ENCODE peak calls at places on chromosome 16, in four cellular contexts. One of them, this sample, is unnamed.

GRCh38 chr16:75306102-75306762 is 54.8 kb upstream of the BCAR1 start:
- DNase-seq in Caco-2: peak; percentile 73
- DNase-seq in thoracic aorta: no peak
- DNase-seq in heart right ventricle: no peak
- DNase-seq in this sample: no peak

GRCh38 chr16:17396762-17397498 is 73.8 kb downstream of the XYLT1 start:
- DNase-seq in Caco-2: no peak
- DNase-seq in thoracic aorta: no peak
- DNase-seq in heart right ventricle: no peak
- DNase-seq in this sample: no peak

GRCh38 chr16:15682105-15682570 is 32.1 kb downstream of the NDE1 start:
- DNase-seq in Caco-2: peak; percentile 45
- DNase-seq in thoracic aorta: no peak
- DNase-seq in heart right ventricle: no peak
- DNase-seq in this sample: peak; percentile 50

GRCh38 chr16:67940436-67941089 is 3.4 kb downstream of the LCAT start:
- DNase-seq in Caco-2: no peak
- DNase-seq in thoracic aorta: no peak
- DNase-seq in heart right ventricle: no peak
- DNase-seq in this sample: no peak

GRCh38 chr16:69131749-69132423 is 502 bp downstream of the CHTF8 start:
- DNase-seq in Caco-2: peak; percentile 95
- DNase-seq in thoracic aorta: peak; percentile 27
- DNase-seq in heart right ventricle: peak; percentile 78
- DNase-seq in this sample: no peak

GRCh38 chr16:84735846-84736586 is 36.2 kb downstream of the USP10 start:
- DNase-seq in Caco-2: no peak
- DNase-seq in thoracic aorta: no peak
- DNase-seq in heart right ventricle: no peak
- DNase-seq in this sample: no peak

GRCh38 chr16:15966420-15967222 is 17.2 kb downstream of the ABCC1 start:
- DNase-seq in Caco-2: no peak
- DNase-seq in thoracic aorta: no peak
- DNase-seq in heart right ventricle: no peak
- DNase-seq in this sample: no peak

GRCh38 chr16:75624921-75625334 is 1.8 kb upstream of the ADAT1 start:
- DNase-seq in Caco-2: no peak
- DNase-seq in thoracic aorta: no peak
- DNase-seq in heart right ventricle: no peak
- DNase-seq in this sample: no peak

GRCh38 chr16:23482778-23483177 is 27.5 kb downstream of the GGA2 start:
- DNase-seq in Caco-2: no peak
- DNase-seq in thoracic aorta: no peak
- DNase-seq in heart right ventricle: no peak
- DNase-seq in this sample: no peak

GRCh38 chr16:54657709-54658102 is 273.0 kb upstream of the IRX5 start:
- DNase-seq in Caco-2: no peak
- DNase-seq in thoracic aorta: no peak
- DNase-seq in heart right ventricle: no peak
- DNase-seq in this sample: no peak

DNA sequence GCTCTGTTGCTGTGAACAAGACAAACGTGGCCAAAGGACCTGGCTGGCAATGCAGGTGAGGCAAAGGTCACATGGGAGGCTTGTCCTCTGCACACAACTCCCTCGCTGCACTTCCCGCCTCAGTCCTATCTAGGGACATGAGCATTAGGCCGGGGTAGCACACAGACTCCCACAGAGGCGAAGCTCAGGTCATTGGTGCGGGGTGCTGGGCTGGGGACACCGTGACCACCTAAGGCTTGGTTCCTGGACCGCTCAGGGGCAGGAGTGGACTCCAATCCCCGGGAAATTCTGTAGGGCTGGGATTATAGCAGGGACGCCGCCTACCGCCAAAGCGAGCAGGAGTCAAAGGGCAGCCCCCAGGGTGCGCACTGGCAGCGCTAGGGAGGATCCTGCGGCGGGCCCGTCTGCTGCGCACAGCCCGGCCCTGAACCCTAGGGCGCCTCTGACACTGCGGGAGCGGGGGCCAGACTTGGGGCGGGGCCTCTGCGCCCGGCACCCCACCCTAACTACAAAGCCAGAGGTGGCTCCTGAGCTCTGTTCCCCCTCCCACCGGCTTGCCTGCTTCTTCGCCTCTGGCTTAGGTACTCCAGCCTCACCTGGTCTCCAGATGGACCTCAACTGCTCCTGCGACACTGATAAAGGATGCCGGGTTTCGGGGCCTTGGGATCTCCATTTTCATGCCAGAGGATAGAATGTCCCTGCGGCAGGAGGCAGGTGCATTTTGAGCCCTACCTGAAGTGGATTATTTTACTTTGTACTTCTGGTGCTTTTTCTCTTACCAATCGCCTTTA is 3.9 kb upstream of the MT1B start:
- DNase-seq in Caco-2: no peak
- DNase-seq in thoracic aorta: no peak
- DNase-seq in heart right ventricle: no peak
- DNase-seq in this sample: no peak
- TF ChIP-seq CTCF in Caco-2: no peak
- TF ChIP-seq CTCF in thoracic aorta: no peak
- TF ChIP-seq CTCF in heart right ventricle: no peak
- TF ChIP-seq CTCF in this sample: no peak

DNA sequence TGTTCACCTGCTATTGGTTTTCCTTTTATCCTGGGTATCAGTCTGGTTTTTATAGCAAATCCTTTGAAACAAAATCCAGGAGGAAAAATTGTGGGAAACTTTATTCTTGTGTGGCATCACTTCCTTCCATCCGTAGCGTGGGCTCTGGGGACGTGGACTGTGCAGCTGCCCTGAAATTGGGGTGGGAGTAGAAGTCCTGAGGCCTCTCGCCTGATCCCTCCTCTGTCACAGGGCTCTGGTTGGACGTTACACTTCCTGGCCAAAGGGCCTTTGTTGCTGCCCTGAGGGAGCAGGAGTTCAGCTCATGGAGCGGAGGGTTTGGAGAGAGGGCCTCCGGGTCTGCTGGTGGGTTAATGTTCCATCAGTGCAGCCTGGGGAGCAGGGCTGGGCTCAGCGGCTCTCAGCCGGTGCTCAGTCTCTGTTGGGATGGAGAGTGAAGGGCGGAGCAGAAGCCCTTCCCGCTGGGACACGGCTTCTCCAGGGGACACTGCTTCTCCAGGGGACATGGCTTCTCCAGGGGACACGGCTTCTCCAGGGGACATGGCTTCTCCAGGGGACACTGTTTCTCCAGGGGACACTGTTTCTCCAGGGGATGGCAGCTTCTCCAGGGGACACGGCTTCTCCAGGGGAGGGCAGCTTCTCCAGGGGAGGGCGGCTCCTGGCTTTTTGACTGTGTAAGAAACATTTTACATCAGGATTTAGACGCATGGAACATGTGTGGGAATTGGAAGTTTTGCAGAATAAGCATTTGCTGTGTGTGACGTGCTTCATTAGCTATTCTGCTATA is 15.2 kb upstream of the RPL13 start:
- DNase-seq in Caco-2: no peak
- DNase-seq in thoracic aorta: no peak
- DNase-seq in heart right ventricle: no peak
- DNase-seq in this sample: no peak
- H3K36me3 ChIP-seq in Caco-2: peaks cover 6% of the 10 kb centered on the region
- H3K36me3 ChIP-seq in thoracic aorta: peaks cover 51% of the 10 kb centered on the region
- H3K36me3 ChIP-seq in heart right ventricle: peaks cover 73% of the 10 kb centered on the region
- H3K36me3 ChIP-seq in this sample: peaks cover 81% of the 10 kb centered on the region

DNA sequence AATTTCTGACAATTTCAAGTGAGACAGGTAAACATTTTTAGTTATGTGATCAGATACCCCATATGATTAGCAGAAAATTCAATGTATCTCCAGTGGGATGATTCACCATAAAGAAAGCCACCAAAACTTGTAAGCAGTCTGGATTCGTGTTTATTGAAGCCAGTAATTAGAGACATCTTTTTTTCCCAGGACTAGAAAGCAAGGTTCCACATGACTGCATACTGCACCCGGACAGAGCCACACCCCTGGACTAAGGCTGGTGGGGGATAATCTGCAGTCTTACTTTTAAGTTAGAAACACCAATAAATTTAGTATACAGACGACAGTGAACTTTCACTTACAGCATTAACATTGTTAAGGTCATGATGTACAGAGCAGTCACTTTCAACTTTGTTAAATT is 24.2 kb upstream of the CMTM4 start:
- DNase-seq in Caco-2: no peak
- DNase-seq in thoracic aorta: no peak
- DNase-seq in heart right ventricle: no peak
- DNase-seq in this sample: no peak
- TF ChIP-seq CTCF in Caco-2: no peak
- TF ChIP-seq CTCF in thoracic aorta: no peak
- TF ChIP-seq CTCF in heart right ventricle: no peak
- TF ChIP-seq CTCF in this sample: no peak

DNA sequence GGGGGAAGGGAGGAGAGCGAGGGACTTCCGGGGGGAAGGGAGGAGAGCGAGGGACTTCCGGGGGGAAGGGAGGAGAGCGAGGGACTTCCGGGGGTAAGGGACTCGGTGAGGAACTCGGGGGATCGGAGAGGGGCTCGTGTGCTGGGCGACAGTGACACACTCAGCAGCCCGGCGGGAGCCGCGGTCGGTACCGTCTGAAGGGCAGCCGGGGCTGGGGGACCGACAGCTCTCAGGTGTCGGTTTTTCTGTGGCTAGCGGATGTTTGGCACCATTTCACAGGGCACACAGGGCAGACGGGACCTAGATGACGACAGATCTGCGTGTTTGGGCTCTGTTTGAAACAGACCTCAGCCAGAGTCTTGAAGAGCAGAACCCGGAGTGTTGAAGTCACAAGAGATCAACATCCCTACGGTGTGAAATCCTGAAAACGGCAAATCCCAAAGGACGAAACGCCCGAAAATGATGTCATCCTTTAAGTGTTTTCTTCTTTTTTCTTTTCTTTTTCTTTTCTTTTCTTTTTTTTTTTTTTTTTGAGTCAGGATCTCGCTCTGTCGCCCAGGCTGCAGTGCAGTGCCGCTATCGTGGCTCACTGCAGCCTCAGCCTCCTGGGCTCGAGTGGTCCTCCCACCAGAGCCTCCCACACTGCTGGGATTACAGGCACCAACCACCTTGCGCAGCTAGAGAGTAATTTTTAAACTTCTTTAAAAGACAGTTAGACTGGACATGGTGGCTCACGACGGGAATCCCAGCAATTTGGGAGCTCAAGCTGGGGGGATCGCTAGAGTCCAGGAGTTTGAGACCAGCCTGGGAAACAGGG is 23.9 kb downstream of the ZNF778 start:
- DNase-seq in Caco-2: peak; percentile 86
- DNase-seq in thoracic aorta: peak; percentile 23
- DNase-seq in heart right ventricle: peak; percentile 72
- DNase-seq in this sample: peak; percentile 78
- H3K36me3 ChIP-seq in Caco-2: no peaks in the 10 kb centered on the region
- H3K36me3 ChIP-seq in thoracic aorta: no peaks in the 10 kb centered on the region
- H3K36me3 ChIP-seq in heart right ventricle: peaks cover 6% of the 10 kb centered on the region
- H3K36me3 ChIP-seq in this sample: no peaks in the 10 kb centered on the region